ENCODE peak calls at places on chromosomes 3 and 15, in nine cellular contexts. Z, I, Y, V, G, S, P, X and U are unnamed samples.

GRCh38 chr3:125245521-125245920 is 33.0 kb upstream of the SLC12A8 start:
- DNase-seq in Z (no peak), I (no peak), Y (no peak), V (no peak), G (peak), S (peak), P (peak), X (no peak), U (no peak)

GRCh38 chr3:194738254-194739093 is 52.8 kb downstream of the FAM43A start:
- DNase-seq in Z (peak), I (peak), Y (no peak), V (no peak), G (peak), S (peak), P (peak), X (peak), U (peak)

GRCh38 chr3:79140718-79141117 is 627.1 kb downstream of the ROBO1 start:
- DNase-seq in Z (no peak), I (peak), Y (no peak), V (no peak), G (peak), S (peak), P (peak), X (no peak), U (peak)

GRCh38 chr3:36444909-36445308 is 64.6 kb downstream of the STAC start:
- DNase-seq in Z (no peak), I (peak), Y (no peak), V (no peak), G (peak), S (peak), P (peak), X (no peak), U (peak)

GRCh38 chr3:183883291-183884096 is 1.2 kb downstream of the PARL start:
- DNase-seq in Z (no peak), I (no peak), Y (no peak), V (no peak), G (no peak), S (no peak), P (no peak), X (no peak), U (no peak)

GRCh38 chr3:137105277-137105977 is 147.6 kb downstream of the IL20RB start:
- DNase-seq in Z (no peak), I (peak), Y (no peak), V (peak), G (peak), S (peak), P (peak), X (no peak), U (peak)

GRCh38 chr15:87118424-87118823 is 1038.8 kb downstream of the AGBL1 start:
- DNase-seq in Z (no peak), I (no peak), Y (no peak), V (no peak), G (no peak), S (peak), P (peak), X (no peak), U (no peak)

GRCh38 chr15:59993950-59994401 is 10.1 kb upstream of the FOXB1 start:
- DNase-seq in Z (no peak), I (no peak), Y (no peak), V (no peak), G (no peak), S (no peak), P (no peak), X (no peak), U (no peak)

GRCh38 chr3:110248666-110249065 is 823.0 kb upstream of the NECTIN3 start:
- DNase-seq in Z (no peak), I (no peak), Y (no peak), V (no peak), G (peak), S (no peak), P (peak), X (no peak), U (no peak)

GRCh38 chr3:123449986-123450474 is 1.1 kb upstream of the ADCY5 start:
- DNase-seq in Z (peak), I (no peak), Y (no peak), V (no peak), G (peak), S (no peak), P (peak), X (peak), U (no peak)

GRCh38 chr3:42702982-42703694 is 540 bp upstream of the HHATL start:
- DNase-seq in Z (no peak), I (no peak), Y (no peak), V (no peak), G (no peak), S (no peak), P (no peak), X (peak), U (no peak)

GRCh38 chr3:115713247-115713646 is 89.9 kb downstream of the GAP43 start:
- DNase-seq in Z (no peak), I (peak), Y (no peak), V (no peak), G (peak), S (peak), P (peak), X (peak), U (no peak)

GRCh38 chr15:69044899-69045298 is 30.4 kb downstream of the NOX5 start:
- DNase-seq in Z (no peak), I (peak), Y (no peak), V (no peak), G (peak), S (peak), P (peak), X (no peak), U (peak)

GRCh38 chr15:32943691-32944090 is 225.9 kb downstream of the GREM1 start:
- DNase-seq in Z (no peak), I (peak), Y (no peak), V (no peak), G (no peak), S (no peak), P (no peak), X (no peak), U (no peak)

GRCh38 chr3:159672728-159673471 is 315.7 kb upstream of the IL12A start:
- DNase-seq in Z (no peak), I (no peak), Y (no peak), V (peak), G (peak), S (no peak), P (peak), X (no peak), U (peak)

GRCh38 chr3:45786801-45787495 is 9.4 kb downstream of the SLC6A20 start:
- DNase-seq in Z (no peak), I (no peak), Y (no peak), V (no peak), G (no peak), S (no peak), P (no peak), X (no peak), U (no peak)

GRCh38 chr3:123618768-123619484 is 34.1 kb upstream of the HACD2 start:
- DNase-seq in Z (peak), I (peak), Y (no peak), V (no peak), G (peak), S (peak), P (peak), X (peak), U (peak)

GRCh38 chr3:195154793-195155535 is 116.0 kb downstream of the XXYLT1 start:
- DNase-seq in Z (peak), I (peak), Y (no peak), V (no peak), G (peak), S (peak), P (peak), X (peak), U (peak)

GRCh38 chr3:146625117-146625775 is 20.1 kb upstream of the PLSCR5 start:
- DNase-seq in Z (no peak), I (peak), Y (no peak), V (no peak), G (peak), S (no peak), P (no peak), X (no peak), U (peak)

GRCh38 chr3:61848885-61849284 is 287.5 kb downstream of the PTPRG start:
- DNase-seq in Z (no peak), I (peak), Y (no peak), V (no peak), G (peak), S (peak), P (peak), X (no peak), U (no peak)

GRCh38 chr3:146217324-146217723 is 33.6 kb downstream of the PLSCR4 start:
- DNase-seq in Z (no peak), I (no peak), Y (no peak), V (no peak), G (peak), S (no peak), P (peak), X (no peak), U (peak)

GRCh38 chr15:59562787-59563186 is 48.8 kb upstream of the GCNT3 start:
- DNase-seq in Z (no peak), I (no peak), Y (no peak), V (no peak), G (no peak), S (no peak), P (no peak), X (no peak), U (no peak)

GRCh38 chr15:58862326-58862725 is 71.2 kb downstream of the SLTM start:
- DNase-seq in Z (no peak), I (no peak), Y (no peak), V (no peak), G (no peak), S (no peak), P (no peak), X (no peak), U (no peak)

GRCh38 chr15:82892541-82892940 is 60.0 kb downstream of the HOMER2 start:
- DNase-seq in Z (no peak), I (no peak), Y (no peak), V (no peak), G (no peak), S (no peak), P (no peak), X (no peak), U (no peak)

GRCh38 chr3:71537211-71537611 is 46.3 kb downstream of the FOXP1 start:
- DNase-seq in Z (peak), I (peak), Y (no peak), V (no peak), G (peak), S (peak), P (peak), X (no peak), U (peak)

GRCh38 chr3:129120254-129121004 is 1.2 kb downstream of the RAB43 start:
- DNase-seq in Z (peak), I (peak), Y (peak), V (peak), G (peak), S (peak), P (peak), X (peak), U (peak)

GRCh38 chr15:63056843-63057242 is 14.3 kb downstream of the TPM1 start:
- DNase-seq in Z (peak), I (peak), Y (no peak), V (no peak), G (peak), S (no peak), P (peak), X (peak), U (no peak)

GRCh38 chr15:63015618-63016017 is 26.9 kb upstream of the TPM1 start:
- DNase-seq in Z (no peak), I (peak), Y (no peak), V (no peak), G (peak), S (peak), P (peak), X (no peak), U (peak)

GRCh38 chr15:50241684-50242450 is 23.7 kb downstream of the HDC start:
- DNase-seq in Z (no peak), I (peak), Y (no peak), V (no peak), G (peak), S (peak), P (peak), X (no peak), U (peak)

GRCh38 chr15:94395626-94396025 is 164.3 kb downstream of the MCTP2 start:
- DNase-seq in Z (no peak), I (peak), Y (no peak), V (no peak), G (peak), S (peak), P (peak), X (no peak), U (peak)

GRCh38 chr3:39112113-39112512 is 4.6 kb downstream of the TTC21A start:
- DNase-seq in Z (no peak), I (no peak), Y (no peak), V (no peak), G (no peak), S (no peak), P (no peak), X (no peak), U (no peak)

GRCh38 chr3:111128884-111129283 is 57.3 kb downstream of the NECTIN3 start:
- DNase-seq in Z (no peak), I (no peak), Y (no peak), V (no peak), G (peak), S (peak), P (peak), X (no peak), U (peak)

GRCh38 chr3:120429921-120430361 is 20.9 kb downstream of the FSTL1 start:
- DNase-seq in Z (no peak), I (peak), Y (no peak), V (no peak), G (peak), S (peak), P (peak), X (no peak), U (no peak)

GRCh38 chr3:58899159-58899952 is 150.5 kb downstream of the CFAP20DC start:
- DNase-seq in Z (peak), I (peak), Y (peak), V (no peak), G (peak), S (peak), P (peak), X (peak), U (peak)

GRCh38 chr3:146396792-146397191 is 72.6 kb downstream of the PLSCR2 start:
- DNase-seq in Z (no peak), I (no peak), Y (no peak), V (no peak), G (no peak), S (no peak), P (no peak), X (no peak), U (no peak)

GRCh38 chr15:101325263-101326025 is 30.4 kb upstream of the SNRPA1 start:
- DNase-seq in Z (no peak), I (no peak), Y (no peak), V (no peak), G (no peak), S (no peak), P (no peak), X (no peak), U (no peak)

GRCh38 chr15:91694131-91694828 is 159.2 kb upstream of the SLCO3A1 start:
- DNase-seq in Z (peak), I (peak), Y (no peak), V (no peak), G (peak), S (peak), P (peak), X (peak), U (no peak)
- H3K4me3 ChIP-seq in Z (peak), I (peak), Y (no peak), V (no peak), G (peak), S (peak), P (peak), X (peak), U (no peak)

DNA sequence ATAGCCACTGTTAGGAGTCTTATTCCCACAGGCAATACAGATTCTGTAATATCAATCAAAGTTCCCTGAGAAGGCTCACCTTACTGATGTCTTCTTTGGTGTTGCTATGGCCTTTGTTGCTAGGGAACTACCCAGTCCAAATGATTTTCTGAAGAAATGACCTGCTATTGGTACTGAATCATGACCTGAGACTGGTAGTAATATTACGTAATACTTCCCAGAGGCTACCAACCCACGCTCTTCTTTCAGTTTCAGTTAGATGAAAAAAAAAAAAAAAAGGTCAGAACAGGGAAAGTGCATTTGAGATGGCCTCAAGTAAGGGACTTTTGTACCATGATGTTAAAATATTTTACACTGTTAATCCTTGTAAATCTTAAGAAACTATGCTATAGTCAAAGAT is 1092.5 kb upstream of the EPHA6 start:
- DNase-seq in Z (no peak), I (peak), Y (no peak), V (no peak), G (no peak), S (no peak), P (no peak), X (no peak), U (peak)
- H3K4me3 ChIP-seq in Z (no peak), I (no peak), Y (no peak), V (no peak), G (no peak), S (no peak), P (no peak), X (peak), U (no peak)

DNA sequence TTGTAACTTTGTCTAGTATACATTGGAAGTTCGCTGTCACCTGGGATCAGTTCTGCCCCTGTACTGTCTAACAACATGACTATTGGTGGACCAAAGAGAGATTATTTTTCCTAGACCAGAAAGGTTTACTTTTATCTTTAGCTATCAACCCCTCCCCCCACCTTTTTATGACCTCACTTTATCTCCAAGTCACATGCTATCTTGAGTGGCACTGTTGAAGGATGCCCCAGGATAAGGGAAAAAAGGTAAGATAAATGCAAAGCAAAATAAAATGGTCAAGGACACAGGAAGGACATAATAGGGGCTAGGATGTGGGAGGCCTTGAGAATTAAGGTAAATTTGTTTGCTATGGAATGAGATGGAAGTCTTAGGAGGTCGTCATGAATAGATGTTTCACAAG is 996 bp upstream of the ZNF609 start:
- DNase-seq in Z (no peak), I (no peak), Y (no peak), V (no peak), G (no peak), S (no peak), P (no peak), X (no peak), U (no peak)
- H3K4me3 ChIP-seq in Z (no peak), I (no peak), Y (no peak), V (no peak), G (peak), S (no peak), P (no peak), X (no peak), U (no peak)

DNA sequence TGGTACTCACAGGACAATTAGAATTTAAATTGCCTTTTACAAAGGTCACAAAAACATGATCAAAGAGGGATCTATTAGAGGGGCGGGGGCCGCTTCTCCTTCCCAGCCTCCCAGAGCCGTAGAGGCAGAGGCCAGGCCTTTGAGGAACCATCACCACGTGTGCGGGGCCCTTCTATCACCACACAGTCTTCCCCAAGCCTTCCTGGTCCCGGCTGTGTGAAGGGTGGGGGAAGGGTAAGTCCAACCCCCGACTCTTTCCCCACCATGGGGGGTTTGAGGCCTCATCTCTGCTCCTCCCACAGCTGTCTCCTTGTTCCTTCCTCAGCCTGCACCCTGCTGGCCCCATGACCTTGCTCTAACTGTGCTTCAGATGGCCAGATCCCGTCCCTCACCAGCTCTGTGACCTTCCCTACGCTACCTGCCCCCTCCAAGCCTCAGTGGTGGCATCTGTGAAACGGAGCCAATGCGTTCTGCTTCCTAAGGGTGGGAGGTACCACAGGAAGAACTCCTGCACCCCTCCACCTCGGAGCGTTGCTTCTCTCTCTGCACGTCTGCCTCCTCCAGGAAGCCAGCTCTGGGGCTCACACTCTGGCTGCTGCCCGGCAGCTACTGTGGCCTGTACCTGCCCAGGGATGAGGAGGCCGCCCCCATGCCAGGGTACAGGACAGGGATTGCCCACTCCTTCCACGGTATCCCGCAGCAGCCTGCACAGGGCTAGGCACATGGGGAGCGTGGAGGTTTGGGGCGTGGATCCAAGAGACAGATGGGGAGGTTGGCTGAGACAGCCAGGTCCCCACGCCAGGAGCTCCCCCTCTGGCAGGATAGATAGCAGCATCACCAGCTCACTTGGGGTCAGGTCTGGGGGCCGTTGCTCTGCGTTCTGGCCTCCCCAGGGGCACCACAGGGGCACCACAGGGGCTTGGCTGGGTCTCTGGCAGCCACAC is 83.8 kb downstream of the LINGO1 start:
- DNase-seq in Z (no peak), I (no peak), Y (no peak), V (no peak), G (no peak), S (no peak), P (no peak), X (peak), U (no peak)
- H3K4me3 ChIP-seq in Z (no peak), I (no peak), Y (no peak), V (no peak), G (no peak), S (no peak), P (no peak), X (no peak), U (no peak)

GRCh38 chr3:187976361-187976900 is 177.5 kb upstream of the LPP start:
- DNase-seq in Z (no peak), I (no peak), Y (no peak), V (no peak), G (no peak), S (no peak), P (no peak), X (no peak), U (peak)
- H3K4me3 ChIP-seq in Z (no peak), I (no peak), Y (no peak), V (no peak), G (no peak), S (no peak), P (no peak), X (no peak), U (no peak)

GRCh38 chr15:96344120-96344705 is 13.7 kb downstream of the NR2F2 start:
- DNase-seq in Z (no peak), I (no peak), Y (no peak), V (no peak), G (no peak), S (no peak), P (peak), X (no peak), U (no peak)
- H3K4me3 ChIP-seq in Z (peak), I (no peak), Y (no peak), V (no peak), G (no peak), S (peak), P (peak), X (peak), U (no peak)

GRCh38 chr3:101010316-101010715 is 17.1 kb upstream of the ABI3BP start:
- DNase-seq in Z (no peak), I (peak), Y (no peak), V (no peak), G (peak), S (peak), P (peak), X (no peak), U (peak)
- H3K4me3 ChIP-seq in Z (no peak), I (no peak), Y (no peak), V (no peak), G (peak), S (no peak), P (no peak), X (no peak), U (no peak)